ENCODE peak calls at places on chromosomes 4 and X, in six cellular contexts. A is psoas muscle, D is fibroblast of the aortic adventitia, R is neural progenitor cell, E is hepatocyte, Y is breast epithelium. W is an unnamed sample.

GRCh38 chrX:153688071-153688470 is 345 bp downstream of the SLC6A8 start:
- DNase-seq in A (peak), D (no peak), R (no peak), E (no peak), Y (no peak), W (no peak)

GRCh38 chr4:42768125-42768748 is 111.3 kb upstream of the ATP8A1 start:
- DNase-seq in A (no peak), D (no peak), R (peak), E (no peak), Y (no peak), W (no peak)

GRCh38 chrX:48580662-48581061 is 6.4 kb downstream of the RBM3 start:
- DNase-seq in A (no peak), D (no peak), R (no peak), E (no peak), Y (no peak), W (no peak)

GRCh38 chrX:76228499-76228898 is 55.6 kb downstream of the PBDC1 start:
- DNase-seq in A (no peak), D (no peak), R (no peak), E (no peak), Y (no peak), W (no peak)

GRCh38 chr4:57098945-57099344 is 11.2 kb downstream of the IGFBP7 start:
- DNase-seq in A (no peak), D (peak), R (no peak), E (no peak), Y (no peak), W (no peak)

GRCh38 chr4:153522800-153523089 is 56.6 kb downstream of the TMEM131L start:
- DNase-seq in A (no peak), D (no peak), R (no peak), E (no peak), Y (no peak), W (no peak)

GRCh38 chr4:692771-693554 is 4.0 kb upstream of the SLC49A3 start:
- DNase-seq in A (no peak), D (no peak), R (peak), E (no peak), Y (no peak), W (no peak)

GRCh38 chrX:85107407-85107806 is 103.7 kb downstream of the APOOL start:
- DNase-seq in A (no peak), D (no peak), R (no peak), E (no peak), Y (no peak), W (no peak)

GRCh38 chr4:108543359-108543968 is 76.9 kb upstream of the RPL34 start:
- DNase-seq in A (no peak), D (no peak), R (no peak), E (no peak), Y (no peak), W (peak)

GRCh38 chr4:8434251-8435073 is 6.1 kb downstream of the ACOX3 start:
- DNase-seq in A (no peak), D (no peak), R (peak), E (no peak), Y (no peak), W (no peak)

GRCh38 chr4:99790796-99791617 is 25.6 kb upstream of the DAPP1 start:
- DNase-seq in A (no peak), D (peak), R (no peak), E (no peak), Y (no peak), W (no peak)

GRCh38 chrX:33908074-33908473 is 224.0 kb downstream of the FAM47A start:
- DNase-seq in A (no peak), D (no peak), R (no peak), E (no peak), Y (no peak), W (no peak)

GRCh38 chr4:121939690-121940089 is 12.2 kb downstream of the TRPC3 start:
- DNase-seq in A (no peak), D (no peak), R (no peak), E (peak), Y (no peak), W (no peak)

GRCh38 chrX:69424161-69424560 is 80.0 kb upstream of the NALF2 start:
- DNase-seq in A (no peak), D (peak), R (peak), E (peak), Y (no peak), W (peak)

GRCh38 chr4:7581477-7581876 is 146.7 kb upstream of the PSAPL1 start:
- DNase-seq in A (no peak), D (peak), R (peak), E (peak), Y (no peak), W (peak)

GRCh38 chr4:160523236-160523635 is 1420.4 kb downstream of the RAPGEF2 start:
- DNase-seq in A (no peak), D (no peak), R (no peak), E (no peak), Y (no peak), W (no peak)

GRCh38 chr4:75821966-75822365 is 80.3 kb downstream of the PPEF2 start:
- DNase-seq in A (no peak), D (peak), R (no peak), E (no peak), Y (no peak), W (no peak)

GRCh38 chrX:56763556-56764152 is 34.6 kb downstream of the NBDY start:
- DNase-seq in A (peak), D (peak), R (peak), E (no peak), Y (peak), W (peak)

GRCh38 chrX:121254336-121254735 is 206.9 kb downstream of the GLUD2 start:
- DNase-seq in A (no peak), D (peak), R (peak), E (no peak), Y (no peak), W (peak)

GRCh38 chr4:8911311-8912088 is 39.9 kb upstream of the HMX1 start:
- DNase-seq in A (no peak), D (no peak), R (no peak), E (peak), Y (peak), W (no peak)

GRCh38 chr4:73593631-73594241 is 26.5 kb downstream of the RASSF6 start:
- DNase-seq in A (no peak), D (peak), R (peak), E (peak), Y (no peak), W (no peak)

GRCh38 chrX:149491812-149492211 is 13.3 kb downstream of the IDS start:
- DNase-seq in A (no peak), D (no peak), R (no peak), E (peak), Y (no peak), W (no peak)

GRCh38 chrX:95290455-95290854 is 1394.2 kb upstream of the DIAPH2 start:
- DNase-seq in A (no peak), D (no peak), R (peak), E (peak), Y (no peak), W (peak)

GRCh38 chr4:188110036-188110435 is 633 bp upstream of the TRIML2 start:
- DNase-seq in A (no peak), D (no peak), R (no peak), E (no peak), Y (no peak), W (no peak)

GRCh38 chr4:140291259-140291658 is 82.2 kb upstream of the SCOC start:
- DNase-seq in A (no peak), D (no peak), R (no peak), E (no peak), Y (no peak), W (no peak)

GRCh38 chr4:116358633-116359222 is 726.6 kb downstream of the TRAM1L1 start:
- DNase-seq in A (no peak), D (peak), R (peak), E (peak), Y (no peak), W (peak)

GRCh38 chr4:48033825-48034413 is 17.3 kb downstream of the NIPAL1 start:
- DNase-seq in A (no peak), D (peak), R (peak), E (peak), Y (no peak), W (peak)

GRCh38 chr4:122117743-122118142 is 34.4 kb upstream of the BLTP1 start:
- DNase-seq in A (no peak), D (peak), R (no peak), E (no peak), Y (no peak), W (no peak)

GRCh38 chrX:115023139-115023538 is 5.7 kb upstream of the IL13RA2 start:
- DNase-seq in A (no peak), D (peak), R (no peak), E (peak), Y (no peak), W (peak)

GRCh38 chr4:15695240-15695699 is 7.6 kb upstream of the BST1 start:
- DNase-seq in A (no peak), D (peak), R (peak), E (no peak), Y (no peak), W (no peak)

GRCh38 chrX:73563740-73564073 is 710 bp downstream of the CHIC1 start:
- DNase-seq in A (no peak), D (peak), R (no peak), E (no peak), Y (no peak), W (peak)

GRCh38 chr4:125266901-125267601 is 47.7 kb upstream of the FAT4 start:
- DNase-seq in A (no peak), D (peak), R (no peak), E (peak), Y (no peak), W (no peak)

GRCh38 chr4:120749445-120750151 is 172.9 kb downstream of the PRDM5 start:
- DNase-seq in A (no peak), D (no peak), R (no peak), E (no peak), Y (no peak), W (no peak)

GRCh38 chrX:30653415-30654131 is at the start of gene GK:
- DNase-seq in A (peak), D (peak), R (peak), E (peak), Y (no peak), W (peak)

GRCh38 chr4:14810568-14810967 is 191.7 kb upstream of the CPEB2 start:
- DNase-seq in A (no peak), D (peak), R (no peak), E (no peak), Y (no peak), W (no peak)

GRCh38 chrX:39152106-39152649 is 350.9 kb downstream of the MID1IP1 start:
- DNase-seq in A (no peak), D (peak), R (peak), E (peak), Y (no peak), W (peak)

GRCh38 chrX:1464282-1465131 is 11.8 kb upstream of the ASMTL start:
- DNase-seq in A (no peak), D (no peak), R (no peak), E (no peak), Y (no peak), W (no peak)

GRCh38 chrX:1468250-1468772 is 15.6 kb upstream of the ASMTL start:
- DNase-seq in A (no peak), D (peak), R (no peak), E (no peak), Y (peak), W (peak)

GRCh38 chrX:1465261-1466231 is 12.8 kb upstream of the ASMTL start:
- DNase-seq in A (no peak), D (no peak), R (no peak), E (no peak), Y (peak), W (no peak)

GRCh38 chrX:1466232-1466661 is 13.5 kb upstream of the ASMTL start:
- DNase-seq in A (no peak), D (no peak), R (no peak), E (no peak), Y (peak), W (no peak)

DNA sequence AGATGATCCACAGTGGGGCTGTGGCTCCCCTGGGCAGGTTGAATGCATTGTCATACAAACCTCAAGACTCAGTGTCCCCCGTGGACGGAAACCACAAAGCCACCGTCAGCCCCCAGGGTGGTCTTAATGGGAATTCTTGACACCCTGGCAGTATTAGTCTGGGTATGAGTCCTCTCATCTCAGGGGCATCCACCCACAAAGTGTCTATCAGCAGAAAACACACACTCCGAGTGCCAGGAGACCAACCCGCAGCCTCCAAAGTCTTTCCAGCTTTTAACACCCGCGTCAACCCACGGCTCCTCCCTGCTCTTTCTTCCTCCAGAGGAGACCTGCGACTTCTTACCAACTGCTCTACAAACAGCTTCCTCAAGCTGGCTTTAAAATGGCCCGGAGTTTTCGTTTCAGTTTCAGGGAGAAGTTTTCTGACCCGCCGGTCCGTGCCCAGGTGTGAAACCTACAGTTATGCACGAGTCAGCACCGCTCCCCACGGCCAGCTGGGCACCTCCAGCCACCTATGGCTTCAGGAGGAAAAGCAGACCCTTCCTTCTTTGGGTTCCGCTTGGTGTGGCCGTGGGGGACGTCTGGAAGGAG is 14.4 kb upstream of the ASMTL start:
- DNase-seq in A (no peak), D (no peak), R (no peak), E (no peak), Y (peak), W (no peak)
- H3K4me3 ChIP-seq in A (no peak), D (no peak), R (no peak), E (no peak), Y (no peak), W (no peak)

GRCh38 chr4:124019749-124020549 is 623.4 kb downstream of the SPRY1 start:
- DNase-seq in A (no peak), D (peak), R (no peak), E (no peak), Y (no peak), W (no peak)
- H3K4me3 ChIP-seq in A (no peak), D (no peak), R (no peak), E (no peak), Y (peak), W (no peak)

DNA sequence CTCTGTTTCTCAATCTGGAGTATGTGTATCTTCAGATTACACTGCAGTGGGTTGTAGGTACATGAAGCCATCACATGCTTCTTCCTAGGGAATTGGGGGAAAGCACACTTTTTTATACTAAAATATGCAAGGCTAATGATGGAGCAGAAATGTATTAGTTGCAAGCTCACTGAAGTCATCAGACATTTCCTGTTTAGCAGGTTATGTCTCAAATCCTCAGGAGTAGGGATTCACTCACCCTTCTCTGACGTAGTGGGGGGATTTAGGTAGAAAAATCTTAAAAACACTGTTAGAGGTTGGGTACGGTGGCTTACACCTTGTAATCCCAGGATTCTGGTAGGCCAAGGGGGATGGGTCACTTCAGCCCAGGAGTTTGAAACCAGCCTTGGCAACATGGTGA is 128.4 kb upstream of the GPC4 start:
- DNase-seq in A (no peak), D (no peak), R (no peak), E (no peak), Y (no peak), W (no peak)
- H3K4me3 ChIP-seq in A (no peak), D (no peak), R (no peak), E (no peak), Y (no peak), W (no peak)

DNA sequence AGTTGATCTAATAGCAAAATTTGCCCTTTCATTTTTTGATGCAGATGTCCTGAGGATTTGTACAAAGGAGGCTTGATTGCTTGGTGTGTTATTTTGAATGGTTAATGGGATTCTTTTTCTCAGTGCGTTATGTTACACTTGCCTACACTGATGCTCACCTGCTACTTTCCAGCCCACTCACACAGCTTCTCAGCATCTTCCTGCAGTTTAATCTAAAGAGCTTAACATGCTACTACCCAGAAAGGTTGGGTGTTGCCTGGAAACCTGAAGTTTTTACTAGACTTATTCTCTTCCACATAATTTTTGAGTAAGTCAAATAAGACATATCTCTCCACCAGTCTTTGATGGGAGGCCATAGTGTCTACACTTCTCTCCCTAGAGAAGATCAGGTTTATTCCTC is 9.9 kb upstream of the GPR101 start:
- DNase-seq in A (no peak), D (no peak), R (no peak), E (no peak), Y (no peak), W (no peak)
- H3K4me3 ChIP-seq in A (no peak), D (no peak), R (no peak), E (no peak), Y (no peak), W (no peak)

GRCh38 chrX:107940095-107940494 is 42.1 kb downstream of the TEX13B start:
- DNase-seq in A (no peak), D (no peak), R (no peak), E (peak), Y (no peak), W (no peak)

GRCh38 chrX:107934262-107934661 is 47.9 kb downstream of the TEX13B start:
- DNase-seq in A (no peak), D (no peak), R (no peak), E (no peak), Y (no peak), W (no peak)

GRCh38 chrX:107936434-107936730 is 45.8 kb downstream of the TEX13B start:
- DNase-seq in A (no peak), D (no peak), R (no peak), E (no peak), Y (no peak), W (no peak)

GRCh38 chrX:107935200-107935599 is 47.0 kb downstream of the TEX13B start:
- DNase-seq in A (no peak), D (peak), R (no peak), E (no peak), Y (no peak), W (peak)

DNA sequence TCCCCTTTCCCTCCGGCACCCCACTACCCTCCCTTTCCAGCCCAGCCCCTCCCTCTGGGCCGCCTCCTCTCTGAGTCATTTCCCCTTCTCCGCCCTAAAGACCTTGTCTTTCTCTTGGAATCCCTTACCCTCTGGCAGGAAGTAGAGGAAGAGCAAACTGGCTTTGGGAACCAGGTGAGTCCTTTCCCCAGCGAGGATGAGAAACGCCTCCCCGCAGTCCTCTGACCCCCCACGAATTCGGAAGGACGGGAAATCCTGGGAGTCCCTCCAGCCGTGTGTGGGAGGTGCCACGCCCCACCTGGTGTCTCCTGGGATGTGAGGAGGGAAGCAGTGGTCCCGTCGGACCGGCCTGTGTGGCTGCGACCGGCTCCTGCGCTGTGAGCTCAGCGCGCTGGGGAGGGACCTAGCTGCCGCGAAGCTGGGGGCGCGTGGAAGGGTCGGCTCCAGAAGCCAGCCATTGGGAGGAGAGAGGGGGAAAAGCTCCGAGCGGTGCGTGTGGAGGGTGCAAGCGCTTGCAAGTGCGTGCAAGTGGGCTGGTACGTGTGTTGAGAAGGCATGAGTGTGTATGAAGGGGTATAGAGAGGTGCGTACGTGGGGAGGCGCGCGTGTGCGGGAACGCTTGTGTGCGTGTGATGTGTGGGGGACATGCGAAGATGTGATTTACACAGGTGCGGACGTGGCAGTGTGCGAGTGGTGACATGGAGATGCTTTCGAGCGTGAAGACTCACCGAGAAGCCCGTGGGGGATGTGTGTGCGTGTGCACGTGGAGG is 46.3 kb downstream of the TEX13B start:
- DNase-seq in A (no peak), D (no peak), R (peak), E (peak), Y (no peak), W (peak)
- H3K4me3 ChIP-seq in A (no peak), D (peak), R (peak), E (no peak), Y (no peak), W (no peak)